ENCODE peak calls at places on chromosomes 3 and 15, in nine cellular contexts. D is MG63, V is heart right ventricle, W is mammary epithelial cell, X is right cardiac atrium, A is aorta, U is brain microvascular endothelial cell, O is iPS DF 6.9, L is PC-9. P is an unnamed sample.

GRCh38 chr3:195806211-195806915 is 5.4 kb downstream of the MUC4 start:
- DNase-seq in O (peak), L (no peak), D (no peak), W (no peak), V (no peak), U (no peak), A (peak), X (no peak), P (no peak)

GRCh38 chr3:15989419-15989818 is 185.1 kb upstream of the GALNT15 start:
- DNase-seq in W (no peak), L (no peak), X (no peak), O (no peak), D (no peak), V (no peak), U (no peak), A (no peak), P (no peak)

GRCh38 chr3:194344012-194344411 is 7.1 kb downstream of the CPN2 start:
- DNase-seq in V (peak), U (peak), O (no peak), D (peak), L (peak), X (peak), W (peak), A (peak), P (peak)

GRCh38 chr15:76328962-76329361 is 7.6 kb upstream of the ISL2 start:
- DNase-seq in U (no peak), L (no peak), D (no peak), A (no peak), V (no peak), O (no peak), W (peak), X (no peak), P (no peak)

GRCh38 chr3:123140591-123140990 is 61.2 kb upstream of the SEC22A start:
- DNase-seq in A (peak), L (no peak), V (no peak), O (no peak), X (no peak), U (no peak), D (no peak), W (no peak), P (no peak)

GRCh38 chr3:21533047-21533446 is 218.0 kb downstream of the ZNF385D start:
- DNase-seq in L (no peak), W (no peak), V (no peak), D (no peak), X (no peak), U (no peak), O (no peak), A (no peak), P (no peak)

GRCh38 chr3:38143511-38143910 is 5.0 kb downstream of the MYD88 start:
- DNase-seq in A (no peak), L (no peak), U (no peak), D (no peak), X (peak), O (no peak), W (no peak), V (no peak), P (no peak)

GRCh38 chr3:14301558-14301957 is 100.8 kb upstream of the SLC6A6 start:
- DNase-seq in W (peak), A (no peak), L (no peak), D (no peak), X (peak), V (no peak), U (no peak), O (no peak), P (no peak)

GRCh38 chr3:32643354-32643753 is 41.6 kb upstream of the CNOT10 start:
- DNase-seq in D (no peak), V (no peak), U (no peak), L (no peak), A (no peak), O (no peak), X (no peak), W (no peak), P (no peak)

GRCh38 chr15:67178569-67179210 is 75.8 kb downstream of the AAGAB start:
- DNase-seq in W (peak), O (no peak), D (peak), V (no peak), A (peak), X (peak), L (peak), U (peak), P (no peak)

GRCh38 chr3:5122741-5123706 is 932 bp downstream of the ARL8B start:
- DNase-seq in O (no peak), V (peak), X (no peak), W (peak), D (peak), A (no peak), U (peak), L (peak), P (peak)

GRCh38 chr3:105351821-105352220 is 14.9 kb upstream of the ALCAM start:
- DNase-seq in A (no peak), U (no peak), V (no peak), D (no peak), L (no peak), X (no peak), W (peak), O (no peak), P (no peak)

GRCh38 chr3:179837374-179837773 is 184.5 kb downstream of the USP13 start:
- DNase-seq in O (no peak), L (no peak), W (peak), A (no peak), U (no peak), X (no peak), V (no peak), D (no peak), P (no peak)

GRCh38 chr15:41977757-41978369 is 5.5 kb upstream of the EHD4 start:
- DNase-seq in V (no peak), X (no peak), A (no peak), O (no peak), W (no peak), L (no peak), U (no peak), D (no peak), P (no peak)

GRCh38 chr3:37924453-37924852 is 62.8 kb downstream of the CTDSPL start:
- DNase-seq in D (no peak), O (no peak), X (no peak), U (no peak), W (no peak), V (no peak), L (no peak), A (no peak), P (no peak)

GRCh38 chr15:62849316-62850129 is 193.0 kb upstream of the TPM1 start:
- DNase-seq in D (no peak), W (no peak), O (no peak), A (no peak), L (no peak), V (no peak), U (peak), X (no peak), P (no peak)

GRCh38 chr3:197680955-197681521 is 55.7 kb downstream of the RUBCN start:
- DNase-seq in D (no peak), W (no peak), U (no peak), O (peak), V (no peak), L (no peak), A (no peak), X (no peak), P (no peak)

GRCh38 chr15:66729339-66729951 is 27.4 kb downstream of the SMAD6 start:
- DNase-seq in X (no peak), A (no peak), V (no peak), O (no peak), D (no peak), L (no peak), U (no peak), W (no peak), P (no peak)

GRCh38 chr3:62103531-62103930 is 269.8 kb downstream of the FEZF2 start:
- DNase-seq in V (no peak), X (no peak), U (no peak), L (no peak), A (no peak), W (no peak), D (no peak), O (no peak), P (no peak)

GRCh38 chr3:126342991-126343661 is 14.1 kb downstream of the KLF15 start:
- DNase-seq in X (peak), D (no peak), W (no peak), V (peak), L (no peak), O (peak), A (no peak), U (no peak), P (no peak)

GRCh38 chr3:5187920-5188418 is 462 bp downstream of the EDEM1 start:
- DNase-seq in U (no peak), O (no peak), W (peak), A (peak), X (peak), V (peak), D (peak), L (no peak), P (peak)

GRCh38 chr15:71149645-71150557 is 34.6 kb downstream of the THSD4 start:
- DNase-seq in O (no peak), V (peak), A (no peak), X (peak), U (no peak), D (no peak), W (no peak), L (no peak), P (no peak)

GRCh38 chr3:38548154-38548931 is 52.2 kb downstream of the EXOG start:
- DNase-seq in U (no peak), V (no peak), D (no peak), W (peak), L (peak), A (no peak), O (no peak), X (peak), P (no peak)

GRCh38 chr15:43151688-43152087 is 18.3 kb downstream of the TMEM62 start:
- DNase-seq in X (no peak), L (no peak), V (no peak), U (no peak), O (no peak), W (no peak), A (no peak), D (no peak), P (no peak)

GRCh38 chr3:125679258-125679657 is 84.0 kb upstream of the OSBPL11 start:
- DNase-seq in U (no peak), A (no peak), V (no peak), O (no peak), X (no peak), L (no peak), W (peak), D (no peak), P (no peak)

GRCh38 chr3:174541708-174542107 is 317.4 kb upstream of the NAALADL2 start:
- DNase-seq in V (no peak), X (no peak), W (no peak), L (no peak), U (peak), O (no peak), D (no peak), A (no peak), P (no peak)

GRCh38 chr15:29913528-29914135 is 91.4 kb upstream of the TJP1 start:
- DNase-seq in X (no peak), V (no peak), D (no peak), O (no peak), U (peak), L (no peak), W (no peak), A (no peak), P (no peak)

GRCh38 chr15:68317281-68318007 is 39.9 kb downstream of the FEM1B start:
- DNase-seq in L (no peak), X (no peak), D (no peak), O (no peak), U (no peak), V (no peak), W (no peak), A (peak), P (no peak)

GRCh38 chr3:28667646-28668376 is 319.2 kb upstream of the AZI2 start:
- DNase-seq in O (peak), D (peak), W (peak), U (peak), V (peak), X (peak), L (peak), A (no peak), P (peak)

GRCh38 chr3:16369247-16369646 is 104.2 kb downstream of the OXNAD1 start:
- DNase-seq in L (no peak), U (no peak), O (no peak), W (peak), A (no peak), V (no peak), X (no peak), D (peak), P (no peak)

GRCh38 chr15:28944696-28945300 is 59.0 kb downstream of the APBA2 start:
- DNase-seq in O (no peak), V (no peak), U (no peak), A (peak), L (no peak), W (no peak), X (no peak), D (no peak), P (no peak)

GRCh38 chr3:62101488-62101887 is 271.9 kb downstream of the FEZF2 start:
- DNase-seq in A (no peak), O (no peak), L (no peak), W (no peak), V (peak), U (no peak), X (no peak), D (no peak), P (no peak)

GRCh38 chr3:100802126-100802525 is 92.8 kb downstream of the TFG start:
- DNase-seq in A (no peak), L (peak), X (no peak), W (no peak), V (no peak), U (peak), O (no peak), D (no peak), P (no peak)

GRCh38 chr15:92429378-92430066 is 35.8 kb downstream of the ST8SIA2 start:
- DNase-seq in D (peak), V (no peak), X (no peak), W (peak), L (peak), A (no peak), O (peak), U (peak), P (no peak)

GRCh38 chr3:4994144-4994730 is 15.0 kb downstream of the BHLHE40 start:
- DNase-seq in X (no peak), U (peak), A (no peak), W (peak), L (no peak), V (no peak), O (no peak), D (peak), P (no peak)

DNA sequence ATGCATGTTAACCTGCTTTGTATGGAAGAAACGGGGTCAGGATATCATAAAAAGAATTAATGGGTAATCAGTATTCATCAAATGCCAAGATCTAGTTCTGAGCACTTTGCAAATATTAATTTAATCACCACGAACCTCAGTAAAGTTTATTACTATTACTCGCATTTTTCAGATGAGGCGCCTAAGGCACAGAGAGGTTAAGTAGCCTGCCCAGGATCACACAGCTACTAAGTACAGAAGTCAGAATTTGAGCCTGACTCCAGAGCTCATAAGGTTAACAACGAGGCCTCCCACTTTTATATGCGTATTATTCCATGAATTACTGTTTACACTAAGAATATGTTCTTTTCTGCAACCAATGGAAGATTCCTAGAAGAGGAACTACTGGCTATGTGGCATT is 109.6 kb upstream of the KLF13 start:
- DNase-seq in O (no peak), A (no peak), U (no peak), V (no peak), W (no peak), L (no peak), X (no peak), D (no peak), P (no peak)
- H3K4me3 ChIP-seq in O (no peak), A (no peak), U (no peak), V (no peak), W (no peak), L (no peak), X (no peak), D (no peak), P (peak)

DNA sequence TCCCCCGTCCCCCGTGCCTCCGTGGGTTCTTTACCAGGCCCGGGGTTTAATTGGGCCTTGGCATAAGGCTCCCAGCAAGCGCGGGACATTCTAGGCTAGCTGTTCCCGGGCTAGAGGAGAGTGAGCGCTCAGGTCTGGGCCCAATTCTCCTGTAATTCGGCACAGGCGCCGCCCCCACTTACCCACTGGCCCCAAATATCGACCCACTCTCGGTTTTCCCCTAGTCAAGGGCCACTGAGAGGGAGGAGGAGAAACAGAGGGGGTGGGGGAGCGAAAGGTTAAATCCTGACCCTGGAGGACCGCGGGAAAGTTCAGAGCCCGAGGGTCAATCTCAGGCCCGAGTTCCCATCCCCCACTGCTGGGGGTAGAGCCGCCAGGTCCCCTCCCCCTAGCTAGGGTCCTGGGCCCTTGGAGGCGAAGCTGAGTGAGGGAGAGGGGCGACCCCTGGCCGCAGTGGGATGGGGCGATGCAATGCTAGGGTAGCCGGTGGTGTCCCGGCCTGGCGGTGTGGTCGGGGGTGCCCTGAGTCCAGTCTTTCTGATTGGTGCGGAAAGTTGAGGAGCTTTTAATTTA is 8.5 kb upstream of the ONECUT1 start:
- DNase-seq in U (no peak), A (no peak), D (no peak), O (no peak), L (no peak), W (no peak), X (no peak), V (no peak), P (no peak)
- H3K4me3 ChIP-seq in U (no peak), A (no peak), D (no peak), O (no peak), L (no peak), W (no peak), X (no peak), V (no peak), P (no peak)

GRCh38 chr3:161270991-161271390 is 49.9 kb downstream of the NMD3 start:
- DNase-seq in D (no peak), W (no peak), O (no peak), L (no peak), X (no peak), V (no peak), U (no peak), A (no peak), P (no peak)
- H3K4me3 ChIP-seq in D (no peak), W (no peak), O (no peak), L (no peak), X (no peak), V (no peak), U (no peak), A (no peak), P (no peak)

GRCh38 chr3:109900774-109901173 is 563.4 kb upstream of the DPPA4 start:
- DNase-seq in V (no peak), D (no peak), X (no peak), L (peak), O (no peak), W (peak), A (no peak), U (no peak), P (no peak)
- H3K4me3 ChIP-seq in V (no peak), D (no peak), X (no peak), L (no peak), O (no peak), W (no peak), A (no peak), U (no peak), P (no peak)

GRCh38 chr3:155675094-155675493 is 69.8 kb downstream of the PLCH1 start:
- DNase-seq in V (no peak), X (no peak), O (no peak), U (no peak), L (no peak), D (no peak), A (no peak), W (no peak), P (no peak)

GRCh38 chr3:155673411-155673810 is 71.5 kb downstream of the PLCH1 start:
- DNase-seq in W (no peak), U (no peak), V (no peak), D (no peak), A (no peak), L (no peak), O (no peak), X (no peak), P (no peak)

GRCh38 chr3:155676252-155676981 is 68.5 kb downstream of the PLCH1 start:
- DNase-seq in W (peak), X (peak), L (no peak), O (no peak), D (peak), A (peak), U (peak), V (peak), P (no peak)
- H3K4me3 ChIP-seq in W (peak), X (peak), L (no peak), O (no peak), D (peak), A (peak), U (peak), V (peak), P (no peak)

DNA sequence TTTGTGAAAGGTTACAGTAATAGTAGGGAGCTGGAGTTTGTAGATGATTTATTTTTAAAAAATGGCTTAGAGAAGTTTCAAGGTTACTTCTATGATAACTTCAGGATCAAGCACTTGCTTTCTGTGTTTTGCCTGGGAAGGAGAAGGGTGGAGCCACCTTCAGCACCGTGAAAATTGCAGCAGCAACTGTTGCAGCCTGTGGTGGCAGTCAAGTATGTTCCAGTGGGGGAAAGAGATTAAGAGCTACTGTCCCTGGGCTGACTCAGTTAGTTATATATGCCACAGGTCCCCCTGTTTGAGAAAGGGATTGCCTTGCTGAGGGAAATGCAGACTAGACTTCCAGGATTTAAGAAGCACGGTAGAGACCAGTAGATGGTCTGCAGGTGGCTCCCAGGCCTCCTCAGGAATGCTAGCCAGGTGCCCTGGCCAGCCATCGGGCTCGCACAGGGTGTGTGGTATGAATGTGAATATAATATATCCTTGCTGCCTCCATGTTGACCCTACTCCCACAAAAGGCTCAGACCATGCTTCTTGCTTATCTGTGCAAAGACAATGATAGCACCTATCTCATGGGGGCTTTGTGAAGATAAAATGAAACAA is 389.5 kb downstream of the CACNA2D3 start:
- DNase-seq in X (no peak), W (no peak), D (no peak), U (no peak), O (no peak), V (no peak), A (no peak), L (no peak), P (no peak)
- H3K4me3 ChIP-seq in X (no peak), W (no peak), D (no peak), U (no peak), O (no peak), V (no peak), A (no peak), L (no peak), P (no peak)